ENCODE peak calls at places on chromosomes 12 and 14, in six cellular contexts. One of them, this sample, is unnamed.

GRCh38 chr12:86158956-86159355 is 97.2 kb downstream of the MGAT4C start:
- DNase-seq in K562: no peak
- DNase-seq in HepG2: no peak
- DNase-seq in endothelial cell of umbilical vein: no peak
- DNase-seq in H1: no peak
- DNase-seq in WTC11: no peak
- DNase-seq in this sample: no peak

GRCh38 chr12:49983892-49984291 is 11.1 kb downstream of the AQP6 start:
- DNase-seq in K562: peak; percentile 65
- DNase-seq in WTC11: no peak
- DNase-seq in H1: no peak
- DNase-seq in endothelial cell of umbilical vein: peak; percentile 87
- DNase-seq in HepG2: no peak
- DNase-seq in this sample: no peak

GRCh38 chr12:52268212-52268611 is 6.2 kb upstream of the KRT86 start:
- DNase-seq in K562: no peak
- DNase-seq in HepG2: no peak
- DNase-seq in WTC11: no peak
- DNase-seq in H1: no peak
- DNase-seq in endothelial cell of umbilical vein: no peak
- DNase-seq in this sample: no peak

GRCh38 chr14:102074415-102074964 is 12.4 kb downstream of the HSP90AA1 start:
- DNase-seq in endothelial cell of umbilical vein: no peak
- DNase-seq in K562: no peak
- DNase-seq in WTC11: no peak
- DNase-seq in H1: no peak
- DNase-seq in HepG2: no peak
- DNase-seq in this sample: no peak

GRCh38 chr12:123131291-123131831 is 19.5 kb downstream of the PITPNM2 start:
- DNase-seq in K562: no peak
- DNase-seq in WTC11: no peak
- DNase-seq in HepG2: no peak
- DNase-seq in endothelial cell of umbilical vein: no peak
- DNase-seq in H1: no peak
- DNase-seq in this sample: no peak

GRCh38 chr12:13816394-13816793 is 165.0 kb downstream of the GRIN2B start:
- DNase-seq in HepG2: no peak
- DNase-seq in H1: no peak
- DNase-seq in K562: no peak
- DNase-seq in WTC11: no peak
- DNase-seq in endothelial cell of umbilical vein: no peak
- DNase-seq in this sample: no peak

GRCh38 chr12:24113701-24114100 is 164.2 kb upstream of the SOX5 start:
- DNase-seq in endothelial cell of umbilical vein: peak; percentile 23
- DNase-seq in H1: no peak
- DNase-seq in WTC11: no peak
- DNase-seq in HepG2: no peak
- DNase-seq in K562: no peak
- DNase-seq in this sample: no peak

GRCh38 chr12:51820721-51821422 is 27.6 kb downstream of the FIGNL2 start:
- DNase-seq in H1: peak; percentile 86
- DNase-seq in endothelial cell of umbilical vein: no peak
- DNase-seq in HepG2: no peak
- DNase-seq in K562: no peak
- DNase-seq in WTC11: peak; percentile 84
- DNase-seq in this sample: peak; percentile 82

GRCh38 chr12:120231316-120232011 is 30.6 kb upstream of the RPLP0 start:
- DNase-seq in K562: peak; percentile 85
- DNase-seq in H1: no peak
- DNase-seq in HepG2: peak; percentile 53
- DNase-seq in endothelial cell of umbilical vein: peak; percentile 93
- DNase-seq in WTC11: peak; percentile 53
- DNase-seq in this sample: peak; percentile 94

GRCh38 chr12:80176706-80177105 is 77.4 kb downstream of the OTOGL start:
- DNase-seq in endothelial cell of umbilical vein: no peak
- DNase-seq in WTC11: no peak
- DNase-seq in H1: no peak
- DNase-seq in K562: no peak
- DNase-seq in HepG2: no peak
- DNase-seq in this sample: no peak

DNA sequence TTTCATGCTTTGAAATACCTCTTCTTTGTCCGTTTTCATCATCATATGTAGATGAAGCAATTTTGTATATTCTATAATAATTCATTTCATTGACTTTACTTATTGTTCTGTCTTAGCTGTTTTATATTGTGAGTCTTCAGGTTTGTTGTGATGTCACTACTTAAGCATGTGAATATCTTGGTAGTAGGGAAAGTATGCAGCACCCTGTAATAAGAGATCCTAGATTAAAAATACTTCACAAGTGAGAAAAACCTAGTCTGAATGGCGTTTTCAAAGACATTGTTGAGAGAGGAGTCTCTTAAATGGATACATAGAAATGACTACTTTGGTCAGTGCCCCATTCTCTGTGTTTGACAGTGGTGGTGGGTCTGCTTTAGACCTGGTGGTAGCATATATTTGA is 61.4 kb downstream of the SLC16A7 start:
- DNase-seq in HepG2: no peak
- DNase-seq in WTC11: no peak
- DNase-seq in K562: no peak
- DNase-seq in H1: no peak
- DNase-seq in endothelial cell of umbilical vein: no peak
- DNase-seq in this sample: no peak
- TF ChIP-seq JUN in HepG2: no peak
- TF ChIP-seq JUN in WTC11: no peak
- TF ChIP-seq JUN in K562: no peak
- TF ChIP-seq JUN in H1: no peak
- TF ChIP-seq JUN in endothelial cell of umbilical vein: no peak
- TF ChIP-seq JUN in this sample: no peak

DNA sequence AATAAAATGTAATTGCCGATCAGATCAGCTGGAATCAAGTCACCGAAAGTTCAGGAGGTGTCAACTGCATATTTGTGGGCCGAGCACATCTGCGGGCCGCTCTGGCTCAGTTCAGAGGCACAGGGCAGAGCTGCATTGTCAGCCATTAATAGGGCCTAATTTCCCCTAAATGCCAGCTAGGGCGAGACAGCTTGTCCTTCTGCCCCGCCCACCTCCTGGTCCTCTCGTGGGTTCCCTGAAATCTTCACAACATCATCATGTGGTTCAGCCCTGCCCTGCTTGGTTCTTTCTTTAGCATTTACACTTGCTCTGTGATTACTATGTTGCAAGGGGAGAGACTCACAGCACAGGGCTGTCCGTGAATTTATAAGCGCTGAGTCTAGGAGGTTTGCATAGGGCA is 148.9 kb downstream of the CHST11 start:
- DNase-seq in K562: no peak
- DNase-seq in endothelial cell of umbilical vein: no peak
- DNase-seq in H1: no peak
- DNase-seq in WTC11: peak; percentile 17
- DNase-seq in HepG2: no peak
- DNase-seq in this sample: peak; percentile 20
- TF ChIP-seq JUN in K562: no peak
- TF ChIP-seq JUN in endothelial cell of umbilical vein: no peak
- TF ChIP-seq JUN in H1: no peak
- TF ChIP-seq JUN in WTC11: no peak
- TF ChIP-seq JUN in HepG2: no peak
- TF ChIP-seq JUN in this sample: no peak

DNA sequence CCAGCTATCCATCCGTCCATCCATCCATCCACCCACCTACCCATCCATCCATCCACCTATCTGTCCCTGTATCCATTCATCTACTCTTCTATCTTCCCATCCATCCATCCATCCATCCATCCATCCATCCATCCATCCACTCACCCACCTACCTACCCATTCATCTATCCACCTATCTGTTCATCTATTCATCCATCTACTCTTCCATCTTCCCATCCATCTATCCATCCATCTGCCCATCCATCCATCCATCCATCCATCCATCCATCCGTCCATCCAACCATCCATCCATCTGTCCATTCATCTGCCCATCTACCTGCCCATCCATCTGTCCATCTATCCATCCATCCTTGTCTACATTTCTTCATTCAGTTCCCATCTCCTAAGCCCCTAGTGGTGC is 17.8 kb upstream of the HHIPL1 start:
- DNase-seq in endothelial cell of umbilical vein: no peak
- DNase-seq in K562: no peak
- DNase-seq in HepG2: no peak
- DNase-seq in WTC11: no peak
- DNase-seq in H1: no peak
- DNase-seq in this sample: no peak
- TF ChIP-seq JUN in endothelial cell of umbilical vein: no peak
- TF ChIP-seq JUN in K562: no peak
- TF ChIP-seq JUN in HepG2: no peak
- TF ChIP-seq JUN in WTC11: no peak
- TF ChIP-seq JUN in H1: no peak
- TF ChIP-seq JUN in this sample: no peak

GRCh38 chr12:57255916-57256315 is 4.9 kb upstream of the STAC3 start:
- DNase-seq in HepG2: no peak
- DNase-seq in WTC11: no peak
- DNase-seq in H1: no peak
- DNase-seq in K562: no peak
- DNase-seq in endothelial cell of umbilical vein: no peak
- DNase-seq in this sample: no peak

GRCh38 chr12:57262126-57262822 is 11.3 kb upstream of the STAC3 start:
- DNase-seq in endothelial cell of umbilical vein: no peak
- DNase-seq in WTC11: no peak
- DNase-seq in K562: no peak
- DNase-seq in HepG2: no peak
- DNase-seq in H1: no peak
- DNase-seq in this sample: no peak

GRCh38 chr12:57260366-57260765 is 9.4 kb upstream of the STAC3 start:
- DNase-seq in HepG2: no peak
- DNase-seq in K562: no peak
- DNase-seq in H1: no peak
- DNase-seq in WTC11: no peak
- DNase-seq in endothelial cell of umbilical vein: no peak
- DNase-seq in this sample: no peak

GRCh38 chr12:57261385-57261784 is 10.4 kb upstream of the STAC3 start:
- DNase-seq in WTC11: no peak
- DNase-seq in HepG2: no peak
- DNase-seq in K562: no peak
- DNase-seq in H1: no peak
- DNase-seq in endothelial cell of umbilical vein: no peak
- DNase-seq in this sample: no peak

DNA sequence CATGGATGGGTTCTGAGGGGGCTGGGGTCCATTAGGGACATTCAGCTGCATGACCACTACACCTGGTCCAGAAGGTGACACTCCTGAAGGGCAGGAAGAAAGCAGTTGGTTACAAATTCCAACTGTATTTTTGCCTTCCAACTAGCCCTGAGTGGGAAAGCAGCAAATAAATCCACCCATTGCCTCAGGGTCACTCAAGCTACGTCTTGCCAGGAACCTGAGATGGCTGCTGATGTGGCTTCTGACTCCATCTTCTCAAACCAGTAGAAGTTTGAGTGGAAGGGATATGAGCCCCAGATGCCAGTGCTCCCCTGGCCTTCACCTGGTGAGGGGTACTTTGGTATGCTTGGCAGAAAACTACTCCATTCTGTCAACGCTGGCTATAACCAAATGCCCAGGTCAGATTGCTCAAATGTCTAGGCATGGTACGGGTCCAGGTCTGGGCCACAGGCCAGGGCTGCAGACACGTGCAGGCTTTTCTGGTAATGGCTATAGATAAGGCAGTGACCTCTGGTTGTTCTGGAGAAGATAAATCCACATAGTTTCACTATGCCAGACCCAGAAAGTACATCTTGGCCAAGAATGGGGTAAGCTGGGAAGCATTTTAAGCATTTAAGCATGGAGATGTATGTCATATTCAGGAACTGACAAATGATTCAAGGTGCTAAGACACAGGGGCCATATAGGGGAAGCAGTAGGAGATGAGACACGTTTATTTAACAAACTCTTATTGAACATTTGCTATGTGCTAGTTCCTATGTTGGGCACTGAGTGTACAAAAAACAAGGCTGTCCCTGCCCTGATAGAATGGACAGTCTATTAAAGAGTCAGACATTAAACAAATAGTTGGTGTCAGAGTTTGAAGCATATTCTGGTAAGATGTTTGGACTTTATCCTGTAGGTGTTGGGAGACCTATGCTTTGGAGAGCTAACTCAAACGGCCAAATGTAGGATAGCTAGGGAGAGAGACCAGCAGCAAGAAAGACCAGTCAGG is 8.3 kb upstream of the STAC3 start:
- DNase-seq in K562: no peak
- DNase-seq in WTC11: no peak
- DNase-seq in HepG2: no peak
- DNase-seq in H1: no peak
- DNase-seq in endothelial cell of umbilical vein: no peak
- DNase-seq in this sample: no peak
- TF ChIP-seq JUN in K562: no peak
- TF ChIP-seq JUN in WTC11: no peak
- TF ChIP-seq JUN in HepG2: no peak
- TF ChIP-seq JUN in H1: no peak
- TF ChIP-seq JUN in endothelial cell of umbilical vein: no peak
- TF ChIP-seq JUN in this sample: no peak

DNA sequence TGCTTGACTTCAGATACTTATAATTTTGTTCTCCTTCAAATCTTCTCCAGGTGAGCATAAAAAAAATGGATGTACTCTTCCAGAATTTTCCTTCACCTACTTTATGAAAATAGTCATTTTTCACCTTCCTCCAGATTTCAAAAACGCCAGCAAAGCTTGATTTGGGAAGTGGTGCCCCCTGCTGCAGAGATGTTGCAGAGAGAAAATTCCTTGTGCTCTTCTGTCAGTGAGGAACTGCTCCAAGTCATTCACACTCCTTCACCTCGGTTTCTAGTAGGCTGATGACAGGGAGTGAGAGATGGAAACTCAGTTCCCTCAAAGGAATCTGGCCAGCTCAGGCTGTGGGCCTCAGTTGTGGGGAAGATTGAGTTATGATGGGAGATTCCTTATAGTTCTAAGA is 24.2 kb upstream of the RNASE3 start:
- DNase-seq in HepG2: no peak
- DNase-seq in K562: no peak
- DNase-seq in H1: no peak
- DNase-seq in endothelial cell of umbilical vein: peak; percentile 24
- DNase-seq in WTC11: peak; percentile 30
- DNase-seq in this sample: peak; percentile 27
- TF ChIP-seq JUN in HepG2: no peak
- TF ChIP-seq JUN in K562: no peak
- TF ChIP-seq JUN in H1: no peak
- TF ChIP-seq JUN in endothelial cell of umbilical vein: no peak
- TF ChIP-seq JUN in WTC11: no peak
- TF ChIP-seq JUN in this sample: no peak

GRCh38 chr12:109304485-109304884 is 4.6 kb downstream of the FOXN4 start:
- DNase-seq in K562: no peak
- DNase-seq in WTC11: no peak
- DNase-seq in H1: no peak
- DNase-seq in HepG2: no peak
- DNase-seq in endothelial cell of umbilical vein: no peak
- DNase-seq in this sample: no peak
- TF ChIP-seq JUN in K562: no peak
- TF ChIP-seq JUN in WTC11: no peak
- TF ChIP-seq JUN in H1: no peak
- TF ChIP-seq JUN in HepG2: no peak
- TF ChIP-seq JUN in endothelial cell of umbilical vein: no peak
- TF ChIP-seq JUN in this sample: no peak

This sample was measured in A549.